ENCODE peak calls at places on chromosomes 7 and 10, in nine cellular contexts. M, K, N, X, D, Y, I, U and L are unnamed samples.

GRCh38 chr10:79391231-79392019 is 44.2 kb downstream of the PPIF start:
- DNase-seq in M (no peak), K (no peak), N (peak), X (peak), D (no peak), Y (peak), I (peak), U (no peak), L (no peak)

GRCh38 chr7:55127622-55128081 is 108.8 kb downstream of the EGFR start:
- DNase-seq in M (no peak), K (peak), N (no peak), X (peak), D (peak), Y (no peak), I (peak), U (no peak), L (no peak)

GRCh38 chr10:52308251-52309031 is 5.6 kb upstream of the DKK1 start:
- DNase-seq in M (peak), K (peak), N (peak), X (peak), D (peak), Y (peak), I (peak), U (peak), L (peak)

GRCh38 chr7:108211382-108212201 is 81.4 kb upstream of the LAMB4 start:
- DNase-seq in M (no peak), K (peak), N (no peak), X (no peak), D (peak), Y (peak), I (no peak), U (peak), L (no peak)

GRCh38 chr10:91907914-91908357 is 1.4 kb downstream of the FGFBP3 start:
- DNase-seq in M (no peak), K (no peak), N (no peak), X (no peak), D (no peak), Y (peak), I (no peak), U (no peak), L (no peak)

GRCh38 chr10:126088144-126088543 is 191.8 kb downstream of the FANK1 start:
- DNase-seq in M (no peak), K (peak), N (no peak), X (peak), D (peak), Y (no peak), I (no peak), U (no peak), L (no peak)

GRCh38 chr7:51066405-51066882 is 250.2 kb downstream of the COBL start:
- DNase-seq in M (no peak), K (no peak), N (no peak), X (no peak), D (no peak), Y (no peak), I (no peak), U (peak), L (no peak)

GRCh38 chr10:36182059-36182654 is 540.1 kb upstream of the FZD8 start:
- DNase-seq in M (no peak), K (peak), N (no peak), X (no peak), D (no peak), Y (no peak), I (no peak), U (no peak), L (no peak)

GRCh38 chr7:8295638-8296361 is 33.8 kb upstream of the ICA1 start:
- DNase-seq in M (peak), K (peak), N (no peak), X (peak), D (peak), Y (peak), I (no peak), U (peak), L (peak)

GRCh38 chr7:610141-610530 is 90.5 kb upstream of the PDGFA start:
- DNase-seq in M (no peak), K (no peak), N (no peak), X (no peak), D (no peak), Y (no peak), I (no peak), U (no peak), L (no peak)

GRCh38 chr7:142139597-142140501 is 28.3 kb downstream of the MGAM2 start:
- DNase-seq in M (no peak), K (no peak), N (no peak), X (no peak), D (no peak), Y (no peak), I (no peak), U (no peak), L (no peak)

GRCh38 chr7:11548532-11548931 is 283.5 kb downstream of the THSD7A start:
- DNase-seq in M (no peak), K (peak), N (no peak), X (no peak), D (peak), Y (no peak), I (no peak), U (no peak), L (no peak)

GRCh38 chr10:79403441-79404230 is 41.8 kb downstream of the ZCCHC24 start:
- DNase-seq in M (no peak), K (peak), N (peak), X (no peak), D (peak), Y (no peak), I (peak), U (no peak), L (no peak)

GRCh38 chr7:130959743-130960207 is 225.8 kb upstream of the KLF14 start:
- DNase-seq in M (peak), K (peak), N (no peak), X (no peak), D (peak), Y (no peak), I (no peak), U (peak), L (no peak)

GRCh38 chr7:92179393-92179924 is 517 bp upstream of the LRRD1 start:
- DNase-seq in M (no peak), K (no peak), N (no peak), X (no peak), D (peak), Y (no peak), I (no peak), U (no peak), L (no peak)

GRCh38 chr7:121941836-121942235 is 68.9 kb downstream of the PTPRZ1 start:
- DNase-seq in M (no peak), K (no peak), N (no peak), X (no peak), D (no peak), Y (no peak), I (no peak), U (no peak), L (no peak)

GRCh38 chr7:74582447-74583039 is 75.0 kb upstream of the GTF2I start:
- DNase-seq in M (no peak), K (no peak), N (no peak), X (no peak), D (no peak), Y (no peak), I (no peak), U (no peak), L (no peak)

GRCh38 chr7:74586258-74587200 is 71.0 kb upstream of the GTF2I start:
- DNase-seq in M (no peak), K (peak), N (no peak), X (no peak), D (peak), Y (no peak), I (no peak), U (no peak), L (no peak)

GRCh38 chr7:74585844-74586243 is 71.7 kb upstream of the GTF2I start:
- DNase-seq in M (no peak), K (no peak), N (no peak), X (no peak), D (no peak), Y (no peak), I (no peak), U (no peak), L (no peak)

GRCh38 chr7:74583630-74584029 is 73.9 kb upstream of the GTF2I start:
- DNase-seq in M (no peak), K (no peak), N (no peak), X (peak), D (no peak), Y (no peak), I (no peak), U (no peak), L (no peak)

GRCh38 chr7:74584160-74584954 is 73.2 kb upstream of the GTF2I start:
- DNase-seq in M (no peak), K (no peak), N (no peak), X (peak), D (no peak), Y (peak), I (no peak), U (no peak), L (no peak)
- TF ChIP-seq CTCF in M (no peak), K (no peak), N (no peak), X (no peak), D (no peak), Y (peak), I (no peak), U (no peak), L (no peak)

DNA sequence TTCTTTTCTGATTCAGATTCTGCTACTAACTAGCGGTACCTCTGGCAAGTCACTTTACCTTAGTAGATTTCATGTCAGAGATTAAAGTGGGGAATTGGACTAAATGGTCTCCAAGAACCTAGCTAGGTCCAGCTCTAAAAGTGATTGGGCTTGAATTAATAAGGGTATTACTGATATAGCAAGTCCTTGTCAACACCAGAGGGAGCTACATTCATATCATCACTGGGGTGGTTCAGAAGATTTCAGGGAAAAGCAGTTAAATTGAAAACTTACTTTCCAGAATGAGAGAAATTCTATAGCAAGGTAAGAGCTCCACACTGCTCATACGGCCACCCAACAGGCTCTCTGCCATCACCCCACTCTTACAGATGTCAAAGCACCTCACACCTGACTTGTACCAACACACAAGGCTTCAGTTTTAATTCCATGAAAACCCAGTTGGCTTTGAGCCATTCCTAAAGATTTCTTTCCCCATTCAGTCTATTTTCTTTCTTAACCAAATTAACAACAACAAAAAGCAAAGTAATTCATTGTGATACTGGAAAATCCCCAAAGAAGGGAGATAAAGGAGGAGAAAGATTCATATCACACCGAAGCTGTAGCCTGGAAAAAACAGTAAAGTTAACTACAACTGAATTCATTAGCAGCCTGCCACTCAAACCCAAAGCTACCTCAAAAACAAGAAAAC is 38.0 kb upstream of the SPOCK2 start:
- DNase-seq in M (no peak), K (peak), N (no peak), X (peak), D (peak), Y (no peak), I (no peak), U (peak), L (no peak)
- TF ChIP-seq CTCF in M (peak), K (peak), N (peak), X (peak), D (peak), Y (peak), I (peak), U (no peak), L (no peak)

GRCh38 chr10:27794157-27794556 is 48.5 kb upstream of the MKX start:
- DNase-seq in M (no peak), K (no peak), N (no peak), X (no peak), D (peak), Y (no peak), I (no peak), U (no peak), L (no peak)
- TF ChIP-seq CTCF in M (peak), K (no peak), N (peak), X (peak), D (peak), Y (no peak), I (no peak), U (no peak), L (no peak)

DNA sequence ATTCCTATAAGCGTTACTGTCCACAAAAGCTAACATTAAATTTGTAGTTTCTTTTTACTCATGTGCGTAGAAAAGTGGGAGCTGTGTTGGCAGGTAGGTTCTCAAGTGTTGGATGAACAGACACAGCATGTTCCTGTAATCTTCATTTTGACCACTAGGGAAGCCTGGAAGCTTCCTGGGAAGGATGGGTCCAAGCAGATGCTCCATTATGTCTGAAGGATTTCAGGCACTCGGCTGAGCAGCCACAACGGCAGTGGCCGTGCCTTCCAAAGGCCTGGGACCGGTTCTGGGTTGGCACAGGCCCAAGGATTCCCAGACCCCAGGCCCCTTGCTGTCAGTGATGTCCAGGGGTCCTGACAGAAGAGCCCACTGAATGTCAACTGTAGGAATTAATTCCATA is 386.3 kb downstream of the TNS3 start:
- DNase-seq in M (no peak), K (no peak), N (no peak), X (peak), D (no peak), Y (peak), I (no peak), U (no peak), L (no peak)
- TF ChIP-seq CTCF in M (no peak), K (peak), N (peak), X (peak), D (peak), Y (peak), I (no peak), U (no peak), L (no peak)